ENCODE peak calls at places on chromosomes 1 and 21, in four cellular contexts. S is stimulated activated naive CD8-positive, alpha-beta T cell treated with anti-CD3 and anti-CD28 coated beads, Interleukin-15, Interleukin-2, amounts not matched to agents 100 U/mL and 50 U/mL, for 24 hours; U is Panc1; W is CD4-positive, alpha-beta T cell. T is an unnamed sample.

GRCh38 chr1:165560834-165561233 is 17.0 kb downstream of the LRRC52 start:
- ATAC-seq in U (no peak), W (no peak), S (no peak), T (no peak)

GRCh38 chr21:45574081-45574501 is 31.9 kb upstream of the SLC19A1 start:
- ATAC-seq in W (no peak), U (no peak), S (no peak), T (no peak)

GRCh38 chr21:22342855-22343254 is 1344.6 kb downstream of the NCAM2 start:
- ATAC-seq in W (no peak), S (no peak), U (no peak), T (no peak)

GRCh38 chr1:220768127-220768601 is 18.5 kb upstream of the MTARC1 start:
- ATAC-seq in S (no peak), U (no peak), W (no peak), T (no peak)

GRCh38 chr1:2025491-2025981 is 6.4 kb downstream of the GABRD start:
- ATAC-seq in W (peak), S (no peak), U (no peak), T (no peak)

GRCh38 chr1:150979723-150980056 is 2.4 kb upstream of the ANXA9 start:
- ATAC-seq in W (no peak), S (no peak), U (no peak), T (no peak)

GRCh38 chr1:66274634-66275033 is 259.3 kb upstream of the SGIP1 start:
- ATAC-seq in U (no peak), S (peak), W (peak), T (no peak)

GRCh38 chr1:236686815-236687160 is 489 bp downstream of the ACTN2 start:
- ATAC-seq in S (no peak), W (no peak), U (peak), T (no peak)

GRCh38 chr1:216630532-216630931 is 92.7 kb downstream of the ESRRG start:
- ATAC-seq in W (no peak), S (no peak), U (no peak), T (no peak)

GRCh38 chr1:115469703-115470476 is 131.8 kb upstream of the NGF start:
- ATAC-seq in S (peak), W (no peak), U (peak), T (peak)

GRCh38 chr1:151324390-151324930 is 2.8 kb downstream of the PI4KB start:
- ATAC-seq in U (no peak), W (no peak), S (no peak), T (no peak)

GRCh38 chr1:207240325-207241095 is 81.0 kb upstream of the CD55 start:
- ATAC-seq in S (no peak), U (peak), W (no peak), T (peak)

GRCh38 chr1:2284932-2285331 is 56.8 kb downstream of the SKI start:
- ATAC-seq in U (no peak), S (no peak), W (no peak), T (no peak)

GRCh38 chr1:245956225-245956624 is 550.9 kb downstream of the SMYD3 start:
- ATAC-seq in U (no peak), W (peak), S (peak), T (no peak)

GRCh38 chr1:172352435-172352834 is 68.0 kb upstream of the C1orf105 start:
- ATAC-seq in U (peak), W (peak), S (peak), T (peak)

GRCh38 chr1:76494807-76495206 is 372.5 kb upstream of the ST6GALNAC5 start:
- ATAC-seq in W (no peak), S (peak), U (no peak), T (no peak)

GRCh38 chr1:27992271-27992670 is 32.5 kb downstream of the XKR8 start:
- ATAC-seq in U (no peak), S (peak), W (peak), T (no peak)

GRCh38 chr1:211697356-211697755 is 21.9 kb upstream of the NEK2 start:
- ATAC-seq in W (no peak), S (no peak), U (no peak), T (no peak)

T was measured in esophagus mucosa.